ENCODE peak calls at places on chromosomes 7 and 10, in ten cellular contexts. S, O, F, X, K, J, N, T, H and M are unnamed samples.

GRCh38 chr7:110442386-110442837 is 648.5 kb upstream of the LRRN3 start:
- DNase-seq in O (peak; percentile 32), N (peak; percentile 67), X (no peak), H (peak; percentile 69), J (no peak), F (peak; percentile 61), T (peak; percentile 76), K (no peak), S (peak; percentile 77), M (no peak)

GRCh38 chr7:157686285-157686894 is 349.6 kb downstream of the DNAJB6 start:
- DNase-seq in S (no peak), X (no peak), T (peak; percentile 8), O (no peak), J (no peak), F (no peak), K (no peak), N (no peak), H (peak; percentile 27), M (no peak)

GRCh38 chr7:4906682-4907081 is 23.2 kb upstream of the RADIL start:
- DNase-seq in F (no peak), J (no peak), T (no peak), X (no peak), O (no peak), N (no peak), H (no peak), S (no peak), K (no peak), M (no peak)

GRCh38 chr7:79911420-79911819 is 223.2 kb upstream of the GNAI1 start:
- DNase-seq in K (no peak), O (no peak), N (no peak), F (no peak), J (no peak), H (no peak), S (no peak), X (no peak), T (no peak), M (no peak)

GRCh38 chr7:130943981-130944380 is 210.0 kb upstream of the KLF14 start:
- DNase-seq in K (no peak), X (no peak), H (no peak), O (no peak), S (no peak), J (no peak), N (no peak), T (no peak), F (peak; percentile 26), M (no peak)

GRCh38 chr7:143974457-143974856 is 19.8 kb downstream of the OR2F1 start:
- DNase-seq in J (no peak), S (no peak), N (peak; percentile 23), K (no peak), T (no peak), X (no peak), H (peak; percentile 54), O (no peak), F (peak; percentile 82), M (no peak)

GRCh38 chr10:91551856-91552255 is 81.0 kb downstream of the PPP1R3C start:
- DNase-seq in X (no peak), T (peak; percentile 47), N (peak; percentile 27), S (peak; percentile 19), O (peak; percentile 43), F (peak; percentile 40), K (peak; percentile 45), J (no peak), H (peak; percentile 38), M (peak; percentile 53)

GRCh38 chr7:26497801-26498596 is 206.3 kb downstream of the SNX10 start:
- DNase-seq in K (no peak), T (no peak), H (peak; percentile 88), O (no peak), J (no peak), N (peak; percentile 77), F (no peak), S (no peak), X (no peak), M (no peak)

GRCh38 chr10:46555713-46556514 is 544 bp downstream of the GPRIN2 start:
- DNase-seq in K (no peak), F (no peak), J (no peak), S (no peak), X (no peak), N (peak; percentile 54), H (peak; percentile 56), O (peak; percentile 51), T (peak; percentile 42), M (peak; percentile 35)

GRCh38 chr10:77372400-77372799 is 265.2 kb downstream of the KCNMA1 start:
- DNase-seq in X (no peak), T (no peak), J (no peak), N (no peak), H (no peak), O (no peak), S (no peak), K (no peak), F (no peak), M (no peak)

GRCh38 chr10:24842856-24843255 is 109.5 kb downstream of the PRTFDC1 start:
- DNase-seq in N (no peak), J (no peak), S (no peak), T (no peak), K (no peak), X (no peak), O (no peak), F (no peak), H (no peak), M (no peak)

GRCh38 chr7:36762394-36762793 is 38.1 kb upstream of the AOAH start:
- DNase-seq in T (no peak), S (no peak), O (no peak), J (no peak), H (no peak), F (no peak), K (no peak), N (no peak), X (no peak), M (no peak)

GRCh38 chr10:100749309-100750217 is 4.2 kb downstream of the PAX2 start:
- DNase-seq in K (no peak), O (no peak), F (no peak), N (no peak), J (no peak), S (no peak), X (no peak), H (peak; percentile 40), T (no peak), M (no peak)

GRCh38 chr7:42105541-42106349 is 131.3 kb downstream of the GLI3 start:
- DNase-seq in T (no peak), K (no peak), O (no peak), J (no peak), H (no peak), S (no peak), X (no peak), F (peak; percentile 52), N (no peak), M (no peak)

GRCh38 chr10:104642311-104643022 is 1.4 kb downstream of the SORCS3 start:
- DNase-seq in O (peak; percentile 81), T (peak; percentile 74), F (no peak), K (no peak), S (no peak), J (no peak), N (no peak), X (no peak), H (peak; percentile 82), M (peak; percentile 43)

GRCh38 chr7:121530251-121531174 is 134.4 kb upstream of the FAM3C start:
- DNase-seq in T (no peak), O (no peak), H (peak; percentile 99), X (peak; percentile 7), N (peak; percentile 80), F (peak; percentile 97), S (no peak), J (peak; percentile 9), K (peak; percentile 96), M (no peak)

GRCh38 chr7:157768198-157768597 is 431.4 kb downstream of the DNAJB6 start:
- DNase-seq in N (no peak), J (no peak), K (no peak), X (no peak), H (no peak), S (no peak), O (no peak), F (no peak), T (no peak), M (no peak)

GRCh38 chr7:39085590-39086049 is 107.9 kb downstream of the POU6F2 start:
- DNase-seq in T (peak; percentile 81), K (no peak), X (no peak), S (no peak), H (peak; percentile 12), N (no peak), O (no peak), J (no peak), F (no peak), M (no peak)

GRCh38 chr10:84244651-84245270 is at the start of gene RGR:
- DNase-seq in K (peak; percentile 2), O (peak; percentile 41), T (peak; percentile 53), H (no peak), F (no peak), X (no peak), N (no peak), J (no peak), S (no peak), M (no peak)

GRCh38 chr7:100604078-100604975 is 2.2 kb downstream of the PCOLCE start:
- DNase-seq in H (peak; percentile 67), O (peak; percentile 67), F (peak; percentile 59), X (peak; percentile 60), S (peak; percentile 36), T (peak; percentile 91), K (no peak), N (peak; percentile 77), J (peak; percentile 70), M (peak; percentile 81)

GRCh38 chr10:99835947-99836346 is 53.5 kb downstream of the ABCC2 start:
- DNase-seq in F (no peak), S (no peak), O (no peak), H (no peak), N (no peak), J (no peak), K (no peak), T (no peak), X (no peak), M (no peak)

GRCh38 chr10:71539564-71540118 is 142.9 kb downstream of the CDH23 start:
- DNase-seq in T (no peak), K (no peak), F (no peak), N (no peak), O (no peak), J (no peak), X (no peak), H (no peak), S (no peak), M (no peak)

GRCh38 chr10:130301026-130301892 is 165.1 kb downstream of the GLRX3 start:
- DNase-seq in J (peak; percentile 40), F (no peak), O (no peak), K (peak; percentile 20), H (peak; percentile 69), N (no peak), X (peak; percentile 16), S (peak; percentile 55), T (no peak), M (no peak)

GRCh38 chr7:37694208-37695080 is 10.9 kb downstream of the GPR141 start:
- DNase-seq in J (no peak), F (no peak), T (no peak), N (no peak), O (no peak), S (no peak), X (no peak), K (no peak), H (no peak), M (no peak)

GRCh38 chr10:123429631-123430257 is 236.4 kb upstream of the GPR26 start:
- DNase-seq in J (no peak), N (no peak), H (peak; percentile 47), T (no peak), O (no peak), X (no peak), S (no peak), F (no peak), K (peak; percentile 2), M (no peak)

GRCh38 chr7:51772131-51772530 is 455.5 kb upstream of the COBL start:
- DNase-seq in S (no peak), H (no peak), T (no peak), K (no peak), O (no peak), F (no peak), J (no peak), N (no peak), X (no peak), M (no peak)

GRCh38 chr10:132094581-132095234 is 29.0 kb downstream of the JAKMIP3 start:
- DNase-seq in J (no peak), F (peak; percentile 65), N (peak; percentile 14), O (no peak), X (no peak), S (no peak), H (peak; percentile 65), K (no peak), T (no peak), M (no peak)